ENCODE peak calls at places on chromosomes 16 and 17, in nine cellular contexts. Z, X, U, D, O, P, F, C and V are unnamed samples.

GRCh38 chr16:21625026-21625425 is 25.6 kb downstream of the METTL9 start:
- DNase-seq in D (no peak), F (no peak), O (no peak), X (no peak), P (no peak), Z (no peak), C (no peak), U (no peak), V (no peak)

GRCh38 chr16:66774981-66775380 is 23.6 kb upstream of the DYNC1LI2 start:
- DNase-seq in X (no peak), Z (no peak), O (no peak), F (no peak), D (no peak), U (no peak), P (no peak), C (no peak), V (no peak)

GRCh38 chr17:78315355-78316114 is 44.3 kb downstream of the SOCS3 start:
- DNase-seq in C (peak; percentile 78), X (peak; percentile 96), Z (peak; percentile 75), U (peak; percentile 98), F (no peak), O (peak; percentile 95), D (peak; percentile 92), P (no peak), V (peak; percentile 96)

GRCh38 chr17:79622201-79622601 is 11.3 kb upstream of the RBFOX3 start:
- DNase-seq in X (no peak), U (no peak), O (peak; percentile 3), F (no peak), P (no peak), D (peak; percentile 3), C (no peak), Z (no peak), V (no peak)

GRCh38 chr16:85129846-85130706 is 17.8 kb upstream of the CIBAR2 start:
- DNase-seq in F (no peak), Z (no peak), D (no peak), U (no peak), C (no peak), P (no peak), O (peak; percentile 63), X (peak; percentile 63), V (no peak)

GRCh38 chr17:80892019-80892855 is 99.4 kb upstream of the CHMP6 start:
- DNase-seq in F (no peak), O (peak; percentile 35), Z (peak; percentile 68), P (no peak), U (peak; percentile 100), C (peak; percentile 98), D (peak; percentile 88), X (peak; percentile 100), V (peak; percentile 100)

GRCh38 chr16:70157105-70157476 is 16.5 kb upstream of the CLEC18C start:
- DNase-seq in X (no peak), U (no peak), F (peak; percentile 47), Z (no peak), C (no peak), O (no peak), D (peak; percentile 20), P (no peak), V (no peak)

GRCh38 chr17:49995055-49995738 is at the start of gene DLX3:
- DNase-seq in X (peak; percentile 84), C (peak; percentile 63), D (peak; percentile 80), F (peak; percentile 26), P (peak; percentile 40), Z (peak; percentile 76), O (peak; percentile 72), U (peak; percentile 77), V (peak; percentile 76)

GRCh38 chr17:70353408-70354092 is 184.2 kb downstream of the KCNJ2 start:
- DNase-seq in P (peak; percentile 36), F (no peak), X (no peak), D (no peak), C (no peak), O (no peak), Z (no peak), U (no peak), V (no peak)

GRCh38 chr16:81405702-81406113 is 38.9 kb upstream of the CMIP start:
- DNase-seq in U (peak; percentile 98), F (peak; percentile 86), X (peak; percentile 86), C (no peak), D (no peak), O (no peak), Z (peak; percentile 20), P (no peak), V (peak; percentile 94)